ENCODE peak calls at places on chromosome 21, in seven cellular contexts. T is psoas muscle; P is C1 segment of cervical spinal cord; K is mammary epithelial cell; I is activated CD4-positive, alpha-beta T cell treated with anti-CD3 and anti-CD28 coated beads, Interleukin-2, amount 10 ng/mL, durations not matched to agents 7 days and 5 days; A is astrocyte of the spinal cord; M is left lung. R is an unnamed sample.

GRCh38 chr21:33412832-33413519 is 9.8 kb downstream of the IFNGR2 start:
- DNase-seq in K (peak), P (no peak), I (no peak), A (no peak), M (no peak), T (no peak), R (no peak)

GRCh38 chr21:28253378-28253777 is 739.3 kb downstream of the LTN1 start:
- DNase-seq in A (peak), K (peak), P (no peak), I (no peak), M (no peak), T (no peak), R (no peak)

GRCh38 chr21:28345934-28346333 is 646.7 kb downstream of the LTN1 start:
- DNase-seq in T (no peak), I (no peak), A (no peak), P (no peak), M (no peak), K (no peak), R (no peak)

GRCh38 chr21:20728691-20729090 is 269.5 kb upstream of the NCAM2 start:
- DNase-seq in K (no peak), M (no peak), A (no peak), P (no peak), I (no peak), T (no peak), R (no peak)

GRCh38 chr21:39006653-39007417 is 176.4 kb downstream of the PSMG1 start:
- DNase-seq in K (no peak), I (no peak), T (peak), M (peak), A (peak), P (no peak), R (peak)

GRCh38 chr21:42063578-42064521 is 7.3 kb upstream of the UMODL1 start:
- DNase-seq in I (peak), A (no peak), T (no peak), M (peak), K (peak), P (no peak), R (no peak)

GRCh38 chr21:38244885-38245869 is 11.6 kb upstream of the KCNJ15 start:
- DNase-seq in T (no peak), K (peak), A (peak), M (no peak), P (no peak), I (peak), R (no peak)

GRCh38 chr21:32484706-32485380 is 72.3 kb downstream of the EVA1C start:
- DNase-seq in P (peak), A (no peak), I (no peak), M (peak), T (peak), K (no peak), R (peak)

GRCh38 chr21:45411810-45412206 is 6.8 kb downstream of the COL18A1 start:
- DNase-seq in M (no peak), A (no peak), T (peak), K (no peak), P (no peak), I (no peak), R (no peak)